ENCODE peak calls at places on chromosomes 4 and X, in five cellular contexts. One of them, this sample, is unnamed.

GRCh38 chr4:39626913-39627312 is 11.8 kb downstream of the SMIM14 start:
- DNase-seq in ureter: no peak
- DNase-seq in T follicular helper cell: no peak
- DNase-seq in left kidney: no peak
- DNase-seq in mucosa of gallbladder: no peak
- DNase-seq in this sample: no peak

GRCh38 chr4:53116959-53117358 is 248.9 kb downstream of the SCFD2 start:
- DNase-seq in left kidney: no peak
- DNase-seq in mucosa of gallbladder: no peak
- DNase-seq in T follicular helper cell: no peak
- DNase-seq in ureter: no peak
- DNase-seq in this sample: peak

GRCh38 chr4:140185725-140186124 is 31.7 kb upstream of the MAML3 start:
- DNase-seq in left kidney: no peak
- DNase-seq in ureter: no peak
- DNase-seq in mucosa of gallbladder: no peak
- DNase-seq in T follicular helper cell: no peak
- DNase-seq in this sample: no peak

GRCh38 chr4:89212666-89213381 is 94.8 kb downstream of the GPRIN3 start:
- DNase-seq in mucosa of gallbladder: no peak
- DNase-seq in T follicular helper cell: no peak
- DNase-seq in ureter: no peak
- DNase-seq in left kidney: no peak
- DNase-seq in this sample: no peak

GRCh38 chrX:12360991-12361598 is 222.8 kb downstream of the FRMPD4 start:
- DNase-seq in ureter: no peak
- DNase-seq in mucosa of gallbladder: no peak
- DNase-seq in left kidney: no peak
- DNase-seq in T follicular helper cell: no peak
- DNase-seq in this sample: no peak

GRCh38 chr4:52869196-52869595 is 7.1 kb downstream of the RASL11B start:
- DNase-seq in mucosa of gallbladder: peak
- DNase-seq in left kidney: peak
- DNase-seq in T follicular helper cell: no peak
- DNase-seq in ureter: peak
- DNase-seq in this sample: no peak

GRCh38 chr4:146514651-146515379 is 6.9 kb downstream of the SLC10A7 start:
- DNase-seq in T follicular helper cell: no peak
- DNase-seq in ureter: no peak
- DNase-seq in mucosa of gallbladder: no peak
- DNase-seq in left kidney: no peak
- DNase-seq in this sample: peak

GRCh38 chrX:37926700-37927099 is 79.3 kb upstream of the DYNLT3 start:
- DNase-seq in mucosa of gallbladder: no peak
- DNase-seq in left kidney: peak
- DNase-seq in ureter: no peak
- DNase-seq in T follicular helper cell: no peak
- DNase-seq in this sample: peak

GRCh38 chrX:11770320-11770719 is 12.3 kb downstream of the MSL3 start:
- DNase-seq in mucosa of gallbladder: peak
- DNase-seq in left kidney: peak
- DNase-seq in T follicular helper cell: peak
- DNase-seq in ureter: no peak
- DNase-seq in this sample: peak

GRCh38 chrX:129741880-129742758 is 3.3 kb downstream of the XPNPEP2 start:
- DNase-seq in T follicular helper cell: no peak
- DNase-seq in left kidney: peak
- DNase-seq in ureter: no peak
- DNase-seq in mucosa of gallbladder: no peak
- DNase-seq in this sample: peak

GRCh38 chrX:103211012-103211715 is 3.7 kb upstream of the BEX4 start:
- DNase-seq in T follicular helper cell: peak
- DNase-seq in left kidney: peak
- DNase-seq in mucosa of gallbladder: peak
- DNase-seq in ureter: peak
- DNase-seq in this sample: peak

GRCh38 chr4:122003335-122003734 is 51.5 kb upstream of the TRPC3 start:
- DNase-seq in T follicular helper cell: no peak
- DNase-seq in ureter: no peak
- DNase-seq in left kidney: peak
- DNase-seq in mucosa of gallbladder: no peak
- DNase-seq in this sample: peak

GRCh38 chrX:72159769-72160168 is 21.8 kb upstream of the PIN4 start:
- DNase-seq in mucosa of gallbladder: no peak
- DNase-seq in left kidney: no peak
- DNase-seq in T follicular helper cell: no peak
- DNase-seq in ureter: no peak
- DNase-seq in this sample: no peak

GRCh38 chr4:7356667-7357295 is 77.9 kb downstream of the PSAPL1 start:
- DNase-seq in ureter: no peak
- DNase-seq in T follicular helper cell: no peak
- DNase-seq in left kidney: no peak
- DNase-seq in mucosa of gallbladder: peak
- DNase-seq in this sample: no peak

GRCh38 chr4:17317526-17317925 is 194.4 kb downstream of the QDPR start:
- DNase-seq in mucosa of gallbladder: no peak
- DNase-seq in left kidney: no peak
- DNase-seq in T follicular helper cell: no peak
- DNase-seq in ureter: no peak
- DNase-seq in this sample: peak

GRCh38 chr4:184250795-184251679 is 33.4 kb upstream of the ENPP6 start:
- DNase-seq in ureter: no peak
- DNase-seq in mucosa of gallbladder: no peak
- DNase-seq in left kidney: peak
- DNase-seq in T follicular helper cell: no peak
- DNase-seq in this sample: peak

GRCh38 chr4:189385579-189385978 is 555.1 kb upstream of the FRG1 start:
- DNase-seq in T follicular helper cell: no peak
- DNase-seq in mucosa of gallbladder: no peak
- DNase-seq in ureter: no peak
- DNase-seq in left kidney: no peak
- DNase-seq in this sample: no peak

GRCh38 chr4:3071811-3072210 is 2.5 kb downstream of the HTT-AS start:
- DNase-seq in mucosa of gallbladder: no peak
- DNase-seq in T follicular helper cell: no peak
- DNase-seq in ureter: no peak
- DNase-seq in left kidney: no peak
- DNase-seq in this sample: no peak

GRCh38 chr4:121656269-121656641 is 40.5 kb downstream of the ANXA5 start:
- DNase-seq in left kidney: peak
- DNase-seq in T follicular helper cell: no peak
- DNase-seq in mucosa of gallbladder: peak
- DNase-seq in ureter: no peak
- DNase-seq in this sample: peak

GRCh38 chrX:109843963-109844751 is 111.1 kb upstream of the ACSL4 start:
- DNase-seq in mucosa of gallbladder: peak
- DNase-seq in T follicular helper cell: no peak
- DNase-seq in left kidney: peak
- DNase-seq in ureter: no peak
- DNase-seq in this sample: no peak

GRCh38 chr4:22345678-22346077 is 170.2 kb downstream of the ADGRA3 start:
- DNase-seq in T follicular helper cell: no peak
- DNase-seq in left kidney: no peak
- DNase-seq in mucosa of gallbladder: no peak
- DNase-seq in ureter: no peak
- DNase-seq in this sample: no peak

GRCh38 chrX:150063138-150063518 is 124.8 kb upstream of the EOLA2 start:
- DNase-seq in mucosa of gallbladder: no peak
- DNase-seq in T follicular helper cell: no peak
- DNase-seq in ureter: no peak
- DNase-seq in left kidney: no peak
- DNase-seq in this sample: no peak

GRCh38 chr4:6724461-6725111 is 8.6 kb downstream of the BLOC1S4 start:
- DNase-seq in mucosa of gallbladder: no peak
- DNase-seq in ureter: no peak
- DNase-seq in left kidney: no peak
- DNase-seq in T follicular helper cell: no peak
- DNase-seq in this sample: no peak

GRCh38 chr4:70061980-70062379 is 11.7 kb downstream of the HTN1 start:
- DNase-seq in left kidney: no peak
- DNase-seq in T follicular helper cell: no peak
- DNase-seq in ureter: no peak
- DNase-seq in mucosa of gallbladder: no peak
- DNase-seq in this sample: no peak

GRCh38 chr4:182862166-182862875 is 54.9 kb downstream of the DCTD start:
- DNase-seq in T follicular helper cell: no peak
- DNase-seq in ureter: no peak
- DNase-seq in mucosa of gallbladder: no peak
- DNase-seq in left kidney: peak
- DNase-seq in this sample: peak

GRCh38 chr4:102825261-102826071 is 1.9 kb downstream of the UBE2D3 start:
- DNase-seq in mucosa of gallbladder: peak
- DNase-seq in ureter: no peak
- DNase-seq in left kidney: peak
- DNase-seq in T follicular helper cell: peak
- DNase-seq in this sample: peak

GRCh38 chrX:37667141-37667540 is 18.4 kb upstream of the XK start:
- DNase-seq in mucosa of gallbladder: no peak
- DNase-seq in T follicular helper cell: no peak
- DNase-seq in left kidney: no peak
- DNase-seq in ureter: no peak
- DNase-seq in this sample: no peak

GRCh38 chr4:186105721-186106335 is 1.3 kb downstream of the FAM149A start:
- DNase-seq in T follicular helper cell: no peak
- DNase-seq in left kidney: peak
- DNase-seq in mucosa of gallbladder: no peak
- DNase-seq in ureter: no peak
- DNase-seq in this sample: peak

GRCh38 chr4:190020790-190021717 is 6.0 kb downstream of the FRG2 start:
- DNase-seq in mucosa of gallbladder: no peak
- DNase-seq in T follicular helper cell: no peak
- DNase-seq in left kidney: peak
- DNase-seq in ureter: no peak
- DNase-seq in this sample: peak

GRCh38 chr4:84495448-84496221 is 3.5 kb downstream of the NKX6-1 start:
- DNase-seq in T follicular helper cell: no peak
- DNase-seq in ureter: no peak
- DNase-seq in mucosa of gallbladder: no peak
- DNase-seq in left kidney: peak
- DNase-seq in this sample: no peak

GRCh38 chrX:107025538-107025937 is 25.5 kb upstream of the MORC4 start:
- DNase-seq in left kidney: peak
- DNase-seq in T follicular helper cell: no peak
- DNase-seq in ureter: no peak
- DNase-seq in mucosa of gallbladder: no peak
- DNase-seq in this sample: peak

GRCh38 chr4:116358633-116359222 is 726.6 kb downstream of the TRAM1L1 start:
- DNase-seq in left kidney: peak
- DNase-seq in T follicular helper cell: no peak
- DNase-seq in mucosa of gallbladder: peak
- DNase-seq in ureter: no peak
- DNase-seq in this sample: peak

GRCh38 chrX:38117485-38117884 is 103.2 kb downstream of the SRPX start:
- DNase-seq in ureter: no peak
- DNase-seq in left kidney: no peak
- DNase-seq in mucosa of gallbladder: peak
- DNase-seq in T follicular helper cell: no peak
- DNase-seq in this sample: no peak

GRCh38 chrX:69076084-69076483 is 89.2 kb downstream of the PJA1 start:
- DNase-seq in mucosa of gallbladder: no peak
- DNase-seq in T follicular helper cell: no peak
- DNase-seq in ureter: no peak
- DNase-seq in left kidney: no peak
- DNase-seq in this sample: no peak

GRCh38 chr4:53529025-53529424 is 62.3 kb downstream of the LNX1 start:
- DNase-seq in ureter: no peak
- DNase-seq in mucosa of gallbladder: no peak
- DNase-seq in T follicular helper cell: no peak
- DNase-seq in left kidney: no peak
- DNase-seq in this sample: peak

GRCh38 chr4:71634364-71634763 is 149.5 kb downstream of the GC start:
- DNase-seq in left kidney: no peak
- DNase-seq in mucosa of gallbladder: no peak
- DNase-seq in ureter: no peak
- DNase-seq in T follicular helper cell: no peak
- DNase-seq in this sample: no peak

GRCh38 chrX:15737957-15738685 is at the start of gene CA5B:
- DNase-seq in T follicular helper cell: peak
- DNase-seq in left kidney: peak
- DNase-seq in mucosa of gallbladder: peak
- DNase-seq in ureter: peak
- DNase-seq in this sample: peak

GRCh38 chrX:75151828-75152592 is 4.1 kb downstream of the ABCB7 start:
- DNase-seq in mucosa of gallbladder: no peak
- DNase-seq in ureter: no peak
- DNase-seq in T follicular helper cell: no peak
- DNase-seq in left kidney: no peak
- DNase-seq in this sample: no peak